ENCODE peak calls at places on chromosomes 11 and 22, in four cellular contexts. W is HEK293T, V is GM12878, J is K562. K is an unnamed sample.

GRCh38 chr11:124793466-124794278 is 6.5 kb downstream of the MSANTD2 start:
- DNase-seq in W (peak; percentile 54), J (peak; percentile 64), V (no peak), K (peak; percentile 51)

GRCh38 chr11:2519879-2520735 is 75.3 kb downstream of the KCNQ1 start:
- DNase-seq in W (no peak), J (no peak), V (no peak), K (no peak)

GRCh38 chr11:79864882-79865281 is 424.1 kb upstream of the TENM4 start:
- DNase-seq in V (no peak), W (no peak), J (no peak), K (no peak)

GRCh38 chr22:37224757-37225420 is 12.6 kb upstream of the SSTR3 start:
- DNase-seq in V (no peak), J (no peak), W (no peak), K (no peak)

GRCh38 chr11:95100856-95101507 is 11.3 kb downstream of the ENDOD1 start:
- DNase-seq in J (no peak), V (no peak), W (no peak), K (no peak)

GRCh38 chr11:128929468-128929867 is 13.2 kb downstream of the TP53AIP1 start:
- DNase-seq in W (no peak), J (no peak), V (no peak), K (no peak)

GRCh38 chr22:46934746-46935491 is 172.5 kb downstream of the TBC1D22A start:
- DNase-seq in V (peak; percentile 17), W (no peak), J (peak; percentile 73), K (peak; percentile 84)

GRCh38 chr11:126072821-126073594 is 10.3 kb upstream of the CDON start:
- DNase-seq in J (no peak), V (no peak), W (no peak), K (no peak)

GRCh38 chr11:64687204-64687603 is 35.8 kb downstream of the NRXN2 start:
- DNase-seq in V (no peak), W (no peak), J (no peak), K (no peak)

GRCh38 chr11:86475027-86475426 is 100.3 kb downstream of the CCDC81 start:
- DNase-seq in W (no peak), J (no peak), V (no peak), K (no peak)

GRCh38 chr11:86468169-86468568 is 93.5 kb downstream of the CCDC81 start:
- DNase-seq in J (no peak), W (no peak), V (no peak), K (no peak)

GRCh38 chr11:86473991-86474833 is 99.5 kb downstream of the CCDC81 start:
- DNase-seq in V (no peak), W (no peak), J (no peak), K (no peak)

GRCh38 chr11:86464509-86465221 is 90.0 kb downstream of the CCDC81 start:
- DNase-seq in W (no peak), J (no peak), V (no peak), K (no peak)

DNA sequence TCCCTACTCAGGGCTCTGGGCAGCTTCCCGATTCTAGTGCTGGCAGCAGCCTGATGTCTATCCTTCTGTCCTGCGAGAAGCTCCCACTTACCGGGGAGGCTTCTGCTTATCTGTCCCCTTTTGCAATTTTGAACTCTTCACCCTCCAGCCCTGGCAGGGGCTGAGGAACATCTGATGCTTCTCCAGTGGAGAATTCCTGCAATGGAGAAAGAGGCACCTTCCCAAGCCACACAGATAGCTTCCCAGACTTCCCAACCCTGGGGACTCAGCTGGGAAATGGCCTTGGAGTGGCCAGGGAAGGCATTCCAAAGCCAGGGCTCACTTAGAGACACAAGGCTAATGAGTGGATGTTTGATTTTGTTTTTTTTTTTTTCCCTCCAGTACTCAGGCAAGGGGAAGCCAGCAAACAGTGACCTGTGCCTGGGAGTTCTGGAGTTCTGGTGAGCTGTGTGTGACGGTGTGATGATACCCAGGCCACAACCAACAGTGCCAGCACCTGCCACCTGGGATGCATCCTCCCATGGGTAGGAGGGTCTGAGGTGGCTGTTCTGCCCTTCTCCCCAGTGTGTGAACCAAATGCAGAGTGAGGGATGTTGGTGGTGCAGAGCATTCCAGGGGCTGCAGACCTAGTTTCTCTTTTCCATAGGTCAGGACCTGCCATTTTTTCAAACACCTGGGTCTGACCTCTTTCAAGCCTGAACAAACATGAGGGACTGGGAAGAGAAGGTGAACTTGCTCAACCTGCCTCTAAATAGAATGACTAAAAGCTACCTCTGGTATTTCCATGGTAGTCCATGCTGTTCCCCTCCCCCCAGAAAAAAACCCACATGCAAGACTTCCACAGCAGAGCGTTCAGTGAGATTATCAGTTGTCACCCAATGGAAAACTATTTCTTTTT is 95.1 kb downstream of the CCDC81 start:
- DNase-seq in J (no peak), W (no peak), V (no peak), K (peak; percentile 83)
- TF ChIP-seq TARDBP in J (no peak), W (no peak), V (no peak), K (no peak)

GRCh38 chr22:28344893-28345292 is 334.7 kb downstream of the TTC28 start:
- DNase-seq in J (no peak), W (no peak), V (no peak), K (no peak)

GRCh38 chr22:28346308-28346707 is 333.3 kb downstream of the TTC28 start:
- DNase-seq in W (no peak), J (no peak), V (no peak), K (no peak)

GRCh38 chr22:28345304-28345703 is 334.3 kb downstream of the TTC28 start:
- DNase-seq in V (no peak), J (no peak), W (no peak), K (no peak)

GRCh38 chr22:28341001-28341400 is 338.6 kb downstream of the TTC28 start:
- DNase-seq in V (no peak), J (no peak), W (no peak), K (no peak)
- TF ChIP-seq TARDBP in V (no peak), J (no peak), W (no peak), K (no peak)

GRCh38 chr11:44066732-44067131 is 662 bp downstream of the ACCS start:
- DNase-seq in J (peak; percentile 30), V (no peak), W (peak; percentile 28), K (no peak)
- TF ChIP-seq TARDBP in J (no peak), V (no peak), W (no peak), K (no peak)

GRCh38 chr11:84719935-84720577 is 907.1 kb downstream of the DLG2 start:
- DNase-seq in V (no peak), W (no peak), J (no peak), K (no peak)

GRCh38 chr11:84722583-84723108 is 904.5 kb downstream of the DLG2 start:
- DNase-seq in W (no peak), V (no peak), J (no peak), K (no peak)

GRCh38 chr11:84721561-84721961 is 905.6 kb downstream of the DLG2 start:
- DNase-seq in W (no peak), J (no peak), V (no peak), K (no peak)

GRCh38 chr11:84720706-84721402 is 906.3 kb downstream of the DLG2 start:
- DNase-seq in W (no peak), J (no peak), V (no peak), K (no peak)
- TF ChIP-seq TARDBP in W (no peak), J (no peak), V (no peak), K (no peak)

GRCh38 chr11:112225753-112226061 is 521 bp upstream of the PTS start:
- DNase-seq in J (no peak), W (no peak), V (no peak), K (no peak)
- TF ChIP-seq TARDBP in J (no peak), W (no peak), V (no peak), K (peak; percentile 67)

K was measured in HepG2.